ENCODE peak calls at places on chromosomes 3 and 15, in six cellular contexts. One of them, this sample, is unnamed.

GRCh38 chr3:71659758-71660666 is 65.2 kb downstream of the EIF4E3 start:
- DNase-seq in CD8-positive, alpha-beta T cell: no peak
- DNase-seq in Panc1: no peak
- DNase-seq in iPS DF 6.9: no peak
- DNase-seq in suprapubic skin: no peak
- DNase-seq in right cardiac atrium: no peak
- DNase-seq in this sample: no peak

GRCh38 chr15:70636540-70637165 is 126.7 kb downstream of the UACA start:
- DNase-seq in CD8-positive, alpha-beta T cell: no peak
- DNase-seq in suprapubic skin: no peak
- DNase-seq in iPS DF 6.9: no peak
- DNase-seq in Panc1: no peak
- DNase-seq in right cardiac atrium: no peak
- DNase-seq in this sample: no peak

GRCh38 chr3:48952510-48953118 is 34.0 kb downstream of the ARIH2 start:
- DNase-seq in CD8-positive, alpha-beta T cell: peak
- DNase-seq in iPS DF 6.9: peak
- DNase-seq in suprapubic skin: no peak
- DNase-seq in right cardiac atrium: no peak
- DNase-seq in Panc1: no peak
- DNase-seq in this sample: peak

GRCh38 chr3:188486126-188486525 is 332.2 kb downstream of the LPP start:
- DNase-seq in suprapubic skin: no peak
- DNase-seq in iPS DF 6.9: no peak
- DNase-seq in CD8-positive, alpha-beta T cell: no peak
- DNase-seq in right cardiac atrium: no peak
- DNase-seq in Panc1: no peak
- DNase-seq in this sample: no peak

GRCh38 chr3:20125912-20126311 is 60.1 kb downstream of the SGO1 start:
- DNase-seq in Panc1: no peak
- DNase-seq in iPS DF 6.9: no peak
- DNase-seq in right cardiac atrium: no peak
- DNase-seq in suprapubic skin: no peak
- DNase-seq in CD8-positive, alpha-beta T cell: no peak
- DNase-seq in this sample: no peak

GRCh38 chr3:140188285-140188684 is 253.3 kb downstream of the CLSTN2 start:
- DNase-seq in suprapubic skin: no peak
- DNase-seq in Panc1: no peak
- DNase-seq in iPS DF 6.9: no peak
- DNase-seq in CD8-positive, alpha-beta T cell: no peak
- DNase-seq in right cardiac atrium: no peak
- DNase-seq in this sample: no peak

GRCh38 chr3:162041622-162042021 is 545.0 kb downstream of the OTOL1 start:
- DNase-seq in suprapubic skin: no peak
- DNase-seq in right cardiac atrium: no peak
- DNase-seq in Panc1: no peak
- DNase-seq in iPS DF 6.9: peak
- DNase-seq in CD8-positive, alpha-beta T cell: no peak
- DNase-seq in this sample: no peak

GRCh38 chr15:23565395-23566069 is at the start of gene MKRN3:
- DNase-seq in iPS DF 6.9: no peak
- DNase-seq in CD8-positive, alpha-beta T cell: peak
- DNase-seq in Panc1: peak
- DNase-seq in right cardiac atrium: no peak
- DNase-seq in suprapubic skin: no peak
- DNase-seq in this sample: peak

GRCh38 chr3:176759815-176760506 is 437.3 kb downstream of the TBL1XR1 start:
- DNase-seq in right cardiac atrium: no peak
- DNase-seq in suprapubic skin: no peak
- DNase-seq in Panc1: no peak
- DNase-seq in CD8-positive, alpha-beta T cell: no peak
- DNase-seq in iPS DF 6.9: no peak
- DNase-seq in this sample: no peak

GRCh38 chr3:43286886-43287301 is 554 bp downstream of the SNRK start:
- DNase-seq in iPS DF 6.9: no peak
- DNase-seq in CD8-positive, alpha-beta T cell: peak
- DNase-seq in right cardiac atrium: no peak
- DNase-seq in Panc1: no peak
- DNase-seq in suprapubic skin: no peak
- DNase-seq in this sample: no peak

GRCh38 chr3:10299679-10300078 is 6.9 kb upstream of the GHRL start:
- DNase-seq in suprapubic skin: no peak
- DNase-seq in right cardiac atrium: no peak
- DNase-seq in iPS DF 6.9: no peak
- DNase-seq in CD8-positive, alpha-beta T cell: no peak
- DNase-seq in Panc1: no peak
- DNase-seq in this sample: no peak

GRCh38 chr15:51818156-51818555 is 11.3 kb upstream of the TMOD3 start:
- DNase-seq in iPS DF 6.9: no peak
- DNase-seq in suprapubic skin: no peak
- DNase-seq in Panc1: no peak
- DNase-seq in CD8-positive, alpha-beta T cell: no peak
- DNase-seq in right cardiac atrium: no peak
- DNase-seq in this sample: no peak

GRCh38 chr3:98971183-98971681 is 69.7 kb upstream of the DCBLD2 start:
- DNase-seq in Panc1: no peak
- DNase-seq in iPS DF 6.9: no peak
- DNase-seq in suprapubic skin: no peak
- DNase-seq in CD8-positive, alpha-beta T cell: no peak
- DNase-seq in right cardiac atrium: no peak
- DNase-seq in this sample: no peak

GRCh38 chr3:52495096-52495495 is at the start of gene STAB1:
- DNase-seq in right cardiac atrium: peak
- DNase-seq in CD8-positive, alpha-beta T cell: no peak
- DNase-seq in suprapubic skin: no peak
- DNase-seq in Panc1: no peak
- DNase-seq in iPS DF 6.9: no peak
- DNase-seq in this sample: peak

GRCh38 chr3:43866529-43867353 is 176.0 kb downstream of the ABHD5 start:
- DNase-seq in right cardiac atrium: no peak
- DNase-seq in suprapubic skin: peak
- DNase-seq in iPS DF 6.9: no peak
- DNase-seq in Panc1: peak
- DNase-seq in CD8-positive, alpha-beta T cell: no peak
- DNase-seq in this sample: no peak

GRCh38 chr15:52518487-52518886 is 10.2 kb downstream of the MYO5A start:
- DNase-seq in right cardiac atrium: no peak
- DNase-seq in suprapubic skin: no peak
- DNase-seq in Panc1: no peak
- DNase-seq in CD8-positive, alpha-beta T cell: no peak
- DNase-seq in iPS DF 6.9: no peak
- DNase-seq in this sample: no peak

GRCh38 chr3:141333796-141334626 is 34.3 kb upstream of the ZBTB38 start:
- DNase-seq in right cardiac atrium: no peak
- DNase-seq in suprapubic skin: no peak
- DNase-seq in Panc1: no peak
- DNase-seq in CD8-positive, alpha-beta T cell: no peak
- DNase-seq in iPS DF 6.9: no peak
- DNase-seq in this sample: no peak

GRCh38 chr3:99570061-99570460 is 68.3 kb upstream of the COL8A1 start:
- DNase-seq in right cardiac atrium: no peak
- DNase-seq in CD8-positive, alpha-beta T cell: no peak
- DNase-seq in suprapubic skin: no peak
- DNase-seq in Panc1: no peak
- DNase-seq in iPS DF 6.9: no peak
- DNase-seq in this sample: no peak

GRCh38 chr3:46987485-46988401 is 8.3 kb downstream of the NBEAL2 start:
- DNase-seq in right cardiac atrium: peak
- DNase-seq in suprapubic skin: no peak
- DNase-seq in iPS DF 6.9: no peak
- DNase-seq in CD8-positive, alpha-beta T cell: peak
- DNase-seq in Panc1: no peak
- DNase-seq in this sample: no peak

GRCh38 chr3:45182915-45183881 is 37.0 kb upstream of the CDCP1 start:
- DNase-seq in right cardiac atrium: no peak
- DNase-seq in suprapubic skin: no peak
- DNase-seq in Panc1: no peak
- DNase-seq in iPS DF 6.9: no peak
- DNase-seq in CD8-positive, alpha-beta T cell: no peak
- DNase-seq in this sample: peak

GRCh38 chr3:117597865-117598264 is 888.3 kb downstream of the TUSC7 start:
- DNase-seq in Panc1: no peak
- DNase-seq in CD8-positive, alpha-beta T cell: no peak
- DNase-seq in suprapubic skin: no peak
- DNase-seq in right cardiac atrium: no peak
- DNase-seq in iPS DF 6.9: no peak
- DNase-seq in this sample: no peak

GRCh38 chr15:41917767-41918430 is 24.0 kb upstream of the SPTBN5 start:
- DNase-seq in suprapubic skin: no peak
- DNase-seq in CD8-positive, alpha-beta T cell: no peak
- DNase-seq in right cardiac atrium: peak
- DNase-seq in iPS DF 6.9: no peak
- DNase-seq in Panc1: no peak
- DNase-seq in this sample: no peak

GRCh38 chr3:117549716-117550115 is 840.1 kb downstream of the TUSC7 start:
- DNase-seq in right cardiac atrium: no peak
- DNase-seq in suprapubic skin: no peak
- DNase-seq in iPS DF 6.9: no peak
- DNase-seq in Panc1: no peak
- DNase-seq in CD8-positive, alpha-beta T cell: no peak
- DNase-seq in this sample: no peak

GRCh38 chr15:69413822-69414701 is at the start of gene KIF23:
- DNase-seq in right cardiac atrium: peak
- DNase-seq in CD8-positive, alpha-beta T cell: peak
- DNase-seq in suprapubic skin: peak
- DNase-seq in Panc1: peak
- DNase-seq in iPS DF 6.9: peak
- DNase-seq in this sample: peak

GRCh38 chr3:195258449-195259145 is 12.4 kb downstream of the XXYLT1 start:
- DNase-seq in iPS DF 6.9: no peak
- DNase-seq in CD8-positive, alpha-beta T cell: no peak
- DNase-seq in suprapubic skin: no peak
- DNase-seq in right cardiac atrium: no peak
- DNase-seq in Panc1: no peak
- DNase-seq in this sample: no peak

GRCh38 chr15:48632651-48633050 is 12.9 kb downstream of the FBN1 start:
- DNase-seq in right cardiac atrium: no peak
- DNase-seq in Panc1: no peak
- DNase-seq in iPS DF 6.9: no peak
- DNase-seq in CD8-positive, alpha-beta T cell: no peak
- DNase-seq in suprapubic skin: no peak
- DNase-seq in this sample: no peak
- H3K27ac ChIP-seq in right cardiac atrium: no peak
- H3K27ac ChIP-seq in Panc1: no peak
- H3K27ac ChIP-seq in iPS DF 6.9: no peak
- H3K27ac ChIP-seq in CD8-positive, alpha-beta T cell: no peak
- H3K27ac ChIP-seq in suprapubic skin: no peak
- H3K27ac ChIP-seq in this sample: no peak

GRCh38 chr3:123693584-123693983 is 108.7 kb upstream of the HACD2 start:
- DNase-seq in Panc1: no peak
- DNase-seq in CD8-positive, alpha-beta T cell: no peak
- DNase-seq in right cardiac atrium: no peak
- DNase-seq in suprapubic skin: no peak
- DNase-seq in iPS DF 6.9: no peak
- DNase-seq in this sample: no peak

GRCh38 chr3:123694377-123695147 is 109.7 kb upstream of the HACD2 start:
- DNase-seq in iPS DF 6.9: no peak
- DNase-seq in CD8-positive, alpha-beta T cell: no peak
- DNase-seq in Panc1: no peak
- DNase-seq in suprapubic skin: no peak
- DNase-seq in right cardiac atrium: no peak
- DNase-seq in this sample: no peak

GRCh38 chr3:123696796-123697195 is 111.9 kb upstream of the HACD2 start:
- DNase-seq in CD8-positive, alpha-beta T cell: no peak
- DNase-seq in Panc1: no peak
- DNase-seq in suprapubic skin: no peak
- DNase-seq in right cardiac atrium: no peak
- DNase-seq in iPS DF 6.9: no peak
- DNase-seq in this sample: no peak

GRCh38 chr3:123695731-123696640 is 111.1 kb upstream of the HACD2 start:
- DNase-seq in right cardiac atrium: no peak
- DNase-seq in iPS DF 6.9: no peak
- DNase-seq in suprapubic skin: no peak
- DNase-seq in Panc1: no peak
- DNase-seq in CD8-positive, alpha-beta T cell: no peak
- DNase-seq in this sample: no peak

DNA sequence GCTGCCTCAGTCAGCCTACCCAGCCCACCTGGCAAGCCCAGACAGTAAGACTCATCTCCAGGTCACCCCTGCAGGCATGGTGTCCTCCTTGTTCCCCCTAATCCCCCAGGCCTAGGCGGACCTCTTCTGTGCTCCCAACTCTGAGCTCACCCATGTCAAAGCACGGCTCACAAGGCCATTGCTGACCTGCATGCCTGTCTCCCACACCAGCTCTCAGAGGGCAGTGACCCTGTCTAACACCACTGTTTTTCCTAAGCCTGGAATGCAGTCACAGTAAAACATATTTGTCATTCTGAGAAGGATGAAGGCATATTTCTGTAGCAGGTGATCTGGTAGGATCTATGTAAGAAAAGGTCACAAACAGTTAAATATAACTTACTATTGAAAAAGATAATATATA is 110.3 kb upstream of the HACD2 start:
- DNase-seq in right cardiac atrium: no peak
- DNase-seq in Panc1: no peak
- DNase-seq in iPS DF 6.9: no peak
- DNase-seq in suprapubic skin: no peak
- DNase-seq in CD8-positive, alpha-beta T cell: no peak
- DNase-seq in this sample: no peak
- H3K27ac ChIP-seq in right cardiac atrium: peak
- H3K27ac ChIP-seq in Panc1: no peak
- H3K27ac ChIP-seq in iPS DF 6.9: no peak
- H3K27ac ChIP-seq in suprapubic skin: no peak
- H3K27ac ChIP-seq in CD8-positive, alpha-beta T cell: no peak
- H3K27ac ChIP-seq in this sample: peak

GRCh38 chr3:123385981-123386380 is 62.9 kb downstream of the ADCY5 start:
- DNase-seq in right cardiac atrium: peak
- DNase-seq in suprapubic skin: no peak
- DNase-seq in iPS DF 6.9: no peak
- DNase-seq in CD8-positive, alpha-beta T cell: no peak
- DNase-seq in Panc1: no peak
- DNase-seq in this sample: peak
- H3K27ac ChIP-seq in right cardiac atrium: peak
- H3K27ac ChIP-seq in suprapubic skin: no peak
- H3K27ac ChIP-seq in iPS DF 6.9: no peak
- H3K27ac ChIP-seq in CD8-positive, alpha-beta T cell: no peak
- H3K27ac ChIP-seq in Panc1: no peak
- H3K27ac ChIP-seq in this sample: peak

GRCh38 chr3:154701055-154701454 is 271.1 kb upstream of the GPR149 start:
- DNase-seq in suprapubic skin: no peak
- DNase-seq in CD8-positive, alpha-beta T cell: no peak
- DNase-seq in Panc1: no peak
- DNase-seq in iPS DF 6.9: no peak
- DNase-seq in right cardiac atrium: no peak
- DNase-seq in this sample: no peak
- H3K27ac ChIP-seq in suprapubic skin: no peak
- H3K27ac ChIP-seq in CD8-positive, alpha-beta T cell: no peak
- H3K27ac ChIP-seq in Panc1: no peak
- H3K27ac ChIP-seq in iPS DF 6.9: no peak
- H3K27ac ChIP-seq in right cardiac atrium: no peak
- H3K27ac ChIP-seq in this sample: no peak

DNA sequence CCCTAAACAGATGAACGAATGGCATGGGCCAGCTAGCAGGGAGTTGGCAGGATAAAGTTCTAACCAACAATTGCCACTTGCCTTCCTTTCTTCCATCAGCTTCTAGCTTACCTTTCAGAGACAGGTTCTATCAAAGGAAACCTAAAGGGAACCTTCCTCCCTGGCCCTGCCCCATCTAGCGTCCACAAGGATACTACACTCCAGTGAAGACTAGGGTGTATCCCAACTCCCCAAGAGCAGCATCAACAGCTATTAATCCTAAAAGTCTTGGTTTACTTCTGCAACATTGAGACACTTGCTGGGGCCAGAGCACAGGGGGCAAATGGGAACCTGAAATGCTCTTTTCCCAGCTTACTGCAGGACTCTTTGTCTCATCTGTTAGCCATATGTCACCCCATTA is 37.0 kb upstream of the TMC3 start:
- DNase-seq in CD8-positive, alpha-beta T cell: no peak
- DNase-seq in right cardiac atrium: no peak
- DNase-seq in Panc1: no peak
- DNase-seq in iPS DF 6.9: no peak
- DNase-seq in suprapubic skin: no peak
- DNase-seq in this sample: no peak
- H3K27ac ChIP-seq in CD8-positive, alpha-beta T cell: no peak
- H3K27ac ChIP-seq in right cardiac atrium: no peak
- H3K27ac ChIP-seq in Panc1: no peak
- H3K27ac ChIP-seq in iPS DF 6.9: no peak
- H3K27ac ChIP-seq in suprapubic skin: no peak
- H3K27ac ChIP-seq in this sample: peak

This sample was measured in testis.